ENCODE peak calls at places on chromosomes 6 and 20, in seven cellular contexts. B is PC-3, D is HCT116, R is aorta, H is lower lobe of right lung, N is right lobe of liver, W is GM12878. U is an unnamed sample.

GRCh38 chr20:48242623-48243022 is 457.3 kb upstream of the SULF2 start:
- ATAC-seq in R (no peak), N (no peak), W (no peak), B (no peak), D (no peak), H (no peak), U (no peak)

GRCh38 chr6:33254591-33254990 is 17.1 kb downstream of the VPS52 start:
- ATAC-seq in D (no peak), R (no peak), W (no peak), N (no peak), H (no peak), B (no peak), U (no peak)

GRCh38 chr6:148617522-148617921 is 129.3 kb upstream of the UST start:
- ATAC-seq in N (no peak), R (no peak), D (no peak), H (no peak), B (no peak), W (no peak), U (no peak)

GRCh38 chr6:16762547-16763477 is 1.6 kb upstream of the ATXN1 start:
- ATAC-seq in W (peak; percentile 39), N (peak; percentile 23), D (peak; percentile 16), H (peak; percentile 42), B (peak; percentile 10), R (no peak), U (peak; percentile 36)

GRCh38 chr6:88880021-88880420 is 83.4 kb downstream of the RNGTT start:
- ATAC-seq in B (no peak), D (no peak), N (no peak), W (no peak), H (no peak), R (no peak), U (no peak)

GRCh38 chr6:10381830-10382208 is 33.1 kb downstream of the TFAP2A start:
- ATAC-seq in N (peak; percentile 30), D (no peak), W (peak; percentile 19), B (no peak), R (peak; percentile 25), H (no peak), U (no peak)

GRCh38 chr20:59825944-59826759 is 107.3 kb downstream of the SYCP2 start:
- ATAC-seq in W (no peak), D (peak; percentile 42), B (peak; percentile 30), R (no peak), H (peak; percentile 90), N (no peak), U (peak; percentile 72)

GRCh38 chr6:106862858-106863257 is 111.7 kb downstream of the CD24 start:
- ATAC-seq in R (no peak), D (no peak), N (no peak), B (no peak), H (no peak), W (no peak), U (no peak)

GRCh38 chr6:43328528-43328927 is 19.9 kb upstream of the CRIP3 start:
- ATAC-seq in W (no peak), R (no peak), B (no peak), N (peak; percentile 86), H (no peak), D (peak; percentile 52), U (no peak)

GRCh38 chr6:82045965-82046756 is 201.4 kb downstream of the IBTK start:
- ATAC-seq in N (no peak), R (no peak), B (no peak), H (no peak), D (no peak), W (peak; percentile 42), U (no peak)

GRCh38 chr20:38534756-38535155 is 46.2 kb upstream of the ADIG start:
- ATAC-seq in R (no peak), W (no peak), B (no peak), N (no peak), H (no peak), D (no peak), U (peak; percentile 19)

GRCh38 chr20:50292324-50293243 is 102.0 kb downstream of the CEBPB start:
- ATAC-seq in R (peak; percentile 91), H (peak; percentile 87), B (peak; percentile 52), W (no peak), D (peak; percentile 74), N (peak; percentile 87), U (peak; percentile 68)

GRCh38 chr6:15066433-15067337 is 179.2 kb upstream of the JARID2 start:
- ATAC-seq in R (peak; percentile 50), B (peak; percentile 29), H (peak; percentile 85), N (peak; percentile 75), D (no peak), W (no peak), U (peak; percentile 68)

GRCh38 chr6:108164537-108164814 is 1.3 kb upstream of the NR2E1 start:
- ATAC-seq in N (no peak), W (no peak), H (no peak), D (no peak), B (no peak), R (no peak), U (no peak)

GRCh38 chr20:12649234-12649633 is 359.5 kb upstream of the SPTLC3 start:
- ATAC-seq in W (no peak), R (no peak), H (no peak), D (no peak), B (no peak), N (no peak), U (no peak)

GRCh38 chr20:37406010-37406998 is 60.4 kb downstream of the SRC start:
- ATAC-seq in H (peak; percentile 67), W (peak; percentile 68), D (peak; percentile 86), N (peak; percentile 67), B (peak; percentile 73), R (peak; percentile 68), U (peak; percentile 41)

GRCh38 chr20:49630396-49630951 is 62.5 kb upstream of the PTGIS start:
- ATAC-seq in N (no peak), W (peak; percentile 83), H (peak; percentile 87), B (peak; percentile 15), R (no peak), D (no peak), U (peak; percentile 3)

GRCh38 chr6:116217069-116217468 is 36.8 kb downstream of the TSPYL4 start:
- ATAC-seq in H (peak; percentile 71), R (no peak), W (peak; percentile 69), B (no peak), D (peak; percentile 62), N (peak; percentile 82), U (peak; percentile 68)

GRCh38 chr6:130671119-130672104 is 155.8 kb upstream of the SMLR1 start:
- ATAC-seq in W (no peak), D (no peak), H (peak; percentile 72), R (no peak), B (no peak), N (no peak), U (no peak)

GRCh38 chr6:32944265-32944664 is 3.4 kb upstream of the HLA-DMB start:
- ATAC-seq in H (peak; percentile 76), D (no peak), N (peak; percentile 63), W (peak; percentile 74), R (no peak), B (no peak), U (peak; percentile 25)

GRCh38 chr6:44052419-44053011 is 74.7 kb downstream of the MRPL14 start:
- ATAC-seq in D (peak; percentile 70), B (no peak), H (peak; percentile 61), W (peak; percentile 29), N (peak; percentile 55), R (peak; percentile 64), U (peak; percentile 33)

GRCh38 chr20:7924692-7925091 is 15.6 kb downstream of the HAO1 start:
- ATAC-seq in H (no peak), R (no peak), W (peak; percentile 89), D (no peak), B (peak; percentile 77), N (peak; percentile 58), U (no peak)

U was measured in esophagus mucosa.